ENCODE peak calls at places on chromosome X, in seven cellular contexts. B is heart left ventricle, G is body of pancreas, I is bronchial epithelial cell, X is foreskin fibroblast, A is cardiac muscle cell, D is endodermal cell. V is an unnamed sample.

GRCh38 chrX:134706138-134706537 is 47.9 kb upstream of the PLAC1 start:
- DNase-seq in B (no peak), G (no peak), I (no peak), X (no peak), A (no peak), D (no peak), V (no peak)

GRCh38 chrX:13092455-13092941 is 48.1 kb upstream of the FAM9C start:
- DNase-seq in B (no peak), G (no peak), I (no peak), X (no peak), A (no peak), D (no peak), V (no peak)

GRCh38 chrX:70219938-70220764 is 14.3 kb upstream of the AWAT1 start:
- DNase-seq in B (no peak), G (peak; percentile 17), I (peak; percentile 55), X (peak; percentile 43), A (no peak), D (peak; percentile 63), V (no peak)

GRCh38 chrX:129771266-129771995 is 8.3 kb upstream of the SASH3 start:
- DNase-seq in B (no peak), G (no peak), I (no peak), X (no peak), A (no peak), D (no peak), V (no peak)

GRCh38 chrX:39891781-39892180 is 206.0 kb downstream of the BCOR start:
- DNase-seq in B (no peak), G (no peak), I (peak; percentile 89), X (no peak), A (no peak), D (no peak), V (no peak)

GRCh38 chrX:12526296-12526695 is 264.9 kb upstream of the PRPS2 start:
- DNase-seq in B (no peak), G (no peak), I (no peak), X (no peak), A (no peak), D (no peak), V (no peak)

GRCh38 chrX:37652053-37652452 is 33.5 kb upstream of the XK start:
- DNase-seq in B (no peak), G (no peak), I (no peak), X (no peak), A (no peak), D (peak; percentile 45), V (no peak)

GRCh38 chrX:21740329-21741274 is 17.3 kb downstream of the SMPX start:
- DNase-seq in B (peak; percentile 55), G (peak; percentile 21), I (no peak), X (no peak), A (peak; percentile 32), D (peak; percentile 57), V (no peak)

GRCh38 chrX:40155617-40156471 is 58.1 kb upstream of the BCOR start:
- DNase-seq in B (no peak), G (no peak), I (no peak), X (no peak), A (no peak), D (peak; percentile 84), V (no peak)

GRCh38 chrX:20742106-20742505 is 475.4 kb upstream of the RPS6KA3 start:
- DNase-seq in B (no peak), G (no peak), I (no peak), X (peak; percentile 41), A (no peak), D (no peak), V (no peak)

GRCh38 chrX:154333116-154333515 is 37.5 kb downstream of the TKTL1 start:
- DNase-seq in B (no peak), G (no peak), I (no peak), X (no peak), A (no peak), D (no peak), V (no peak)

GRCh38 chrX:23505531-23506303 is 161.6 kb upstream of the PRDX4 start:
- DNase-seq in B (no peak), G (no peak), I (no peak), X (no peak), A (no peak), D (peak; percentile 60), V (no peak)
- H3K4me3 ChIP-seq in B (no peak overlapping the region), G (no peak overlapping the region), I (no peak overlapping the region), X (no peak overlapping the region), A (no peak overlapping the region), D (no peak overlapping the region), V (no peak overlapping the region)

GRCh38 chrX:26649534-26649933 is 433.6 kb downstream of the MAGEB5 start:
- DNase-seq in B (no peak), G (no peak), I (peak; percentile 7), X (no peak), A (peak; percentile 28), D (no peak), V (no peak)
- TF ChIP-seq CTCF in B (peak; percentile 34), G (no peak), I (peak; percentile 28), X (peak; percentile 25), A (peak; percentile 24), D (peak; percentile 79), V (peak; percentile 26)

DNA sequence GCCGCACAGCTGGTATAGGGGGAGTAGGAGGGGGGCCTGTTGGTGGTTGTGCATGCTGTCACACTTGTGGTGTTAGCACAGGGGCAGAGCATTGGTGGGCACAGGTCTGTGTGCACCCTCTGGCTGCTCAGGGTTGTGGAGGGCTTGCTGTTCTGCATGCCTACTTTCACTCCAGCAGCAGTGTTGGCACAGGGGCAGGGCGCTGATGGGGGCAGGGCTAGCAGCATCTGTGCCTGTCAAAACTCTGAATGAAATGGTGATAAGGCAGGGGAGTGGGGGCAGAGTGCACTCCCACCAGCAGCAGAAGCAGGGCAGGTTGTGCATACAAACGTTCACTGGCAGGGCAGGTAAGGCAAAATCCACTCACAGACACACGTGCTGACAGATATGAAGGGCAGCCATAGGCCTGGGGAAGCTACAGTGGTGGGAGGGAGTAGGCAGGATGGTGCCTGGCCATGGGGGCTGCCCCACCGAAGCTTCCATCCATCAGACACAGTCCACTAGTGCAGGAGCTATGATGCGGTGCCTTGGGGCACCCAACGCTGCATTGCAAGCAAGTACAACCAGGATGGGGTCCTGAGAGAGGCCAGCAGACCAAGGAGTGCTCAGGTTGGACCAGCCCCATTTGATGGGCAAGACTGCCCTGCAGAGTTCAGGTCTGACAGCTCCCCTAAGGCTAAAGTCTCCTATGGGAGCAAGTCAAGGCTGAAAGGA is 160.7 kb upstream of the SPANXC start:
- DNase-seq in B (no peak), G (no peak), I (no peak), X (no peak), A (no peak), D (no peak), V (no peak)
- H3K4me3 ChIP-seq in B (no peak overlapping the region), G (no peak overlapping the region), I (no peak overlapping the region), X (no peak overlapping the region), A (no peak overlapping the region), D (no peak overlapping the region), V (no peak overlapping the region)

GRCh38 chrX:144214651-144215050 is 330.8 kb downstream of the UBE2NL start:
- DNase-seq in B (no peak), G (no peak), I (no peak), X (no peak), A (no peak), D (no peak), V (no peak)

DNA sequence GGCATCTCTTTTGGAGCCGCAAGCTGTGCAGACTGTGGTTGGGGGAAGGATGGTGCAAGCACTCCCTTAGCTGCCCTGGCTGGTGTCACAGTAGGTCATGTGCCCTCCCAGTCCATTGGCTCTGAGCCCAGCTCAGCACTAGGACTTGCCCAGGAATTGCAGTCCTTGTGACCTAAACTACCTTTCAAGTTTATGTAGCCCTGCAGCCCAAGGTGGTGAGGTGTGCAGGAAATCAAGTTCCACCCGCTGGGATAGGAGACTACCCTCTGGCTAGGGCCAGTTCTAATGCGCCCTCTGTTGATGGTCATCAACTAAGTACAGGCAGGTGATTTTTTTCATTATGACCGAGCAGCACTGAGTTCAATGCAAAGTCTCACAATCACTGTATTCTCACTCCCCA is 335.2 kb downstream of the UBE2NL start:
- DNase-seq in B (peak; percentile 32), G (peak; percentile 16), I (peak; percentile 0), X (no peak), A (peak; percentile 48), D (peak; percentile 67), V (no peak)
- TF ChIP-seq CTCF in B (no peak), G (no peak), I (no peak), X (no peak), A (no peak), D (peak; percentile 65), V (no peak)

GRCh38 chrX:107924136-107924746 is 57.9 kb downstream of the TEX13B start:
- DNase-seq in B (no peak), G (no peak), I (no peak), X (no peak), A (no peak), D (no peak), V (no peak)
- H3K4me3 ChIP-seq in B (no peak overlapping the region), G (no peak overlapping the region), I (no peak overlapping the region), X (no peak overlapping the region), A (no peak overlapping the region), D (no peak overlapping the region), V (no peak overlapping the region)

DNA sequence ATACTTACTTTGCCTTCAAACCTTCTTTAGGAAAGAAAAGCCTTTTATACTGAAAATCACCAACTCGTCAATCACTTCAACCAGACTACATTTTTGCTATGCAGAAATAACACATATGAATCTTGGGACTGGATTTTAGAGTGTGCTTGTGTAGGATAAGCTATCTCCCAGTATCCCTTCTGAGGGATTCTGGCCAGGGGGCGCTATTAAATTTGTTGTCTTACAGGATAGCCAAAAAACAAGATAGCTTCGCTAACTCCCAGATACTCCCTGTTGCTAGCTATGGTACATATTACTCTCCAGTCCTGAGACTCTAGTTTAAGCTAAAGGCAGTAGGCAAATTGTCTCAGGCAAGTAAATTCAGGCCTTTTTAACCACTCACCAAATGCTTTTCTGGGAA is 167.2 kb downstream of the LHFPL1 start:
- DNase-seq in B (no peak), G (no peak), I (no peak), X (no peak), A (peak; percentile 7), D (peak; percentile 70), V (no peak)
- TF ChIP-seq CTCF in B (no peak), G (no peak), I (no peak), X (no peak), A (no peak), D (peak; percentile 70), V (no peak)

GRCh38 chrX:499870-500364 is 113.2 kb upstream of the PPP2R3B start:
- DNase-seq in B (no peak), G (no peak), I (no peak), X (no peak), A (no peak), D (peak; percentile 72), V (no peak)
- H3K4me3 ChIP-seq in B (no peak overlapping the region), G (no peak overlapping the region), I (no peak overlapping the region), X (no peak overlapping the region), A (no peak overlapping the region), D (no peak overlapping the region), V (no peak overlapping the region)

DNA sequence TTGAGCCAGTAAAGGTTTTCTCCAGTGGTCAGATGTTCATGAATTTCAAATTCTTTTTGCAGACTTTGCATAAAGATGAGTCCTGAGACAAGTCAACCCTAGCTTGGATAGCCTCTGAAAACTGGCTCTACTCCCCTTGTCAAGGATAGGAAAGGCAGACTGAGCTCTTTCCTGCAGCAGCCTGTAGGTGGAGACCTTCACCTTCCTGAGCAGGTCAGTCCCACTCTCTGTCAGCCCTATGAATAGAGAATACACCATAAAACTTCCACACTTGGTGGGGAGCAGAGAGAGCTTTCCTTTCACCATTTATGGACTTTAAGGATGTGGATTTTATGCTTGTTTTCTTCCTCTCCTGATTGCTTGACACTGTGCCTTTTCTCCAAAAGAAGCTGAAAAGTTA is 41.9 kb downstream of the PCDH19 start:
- DNase-seq in B (no peak), G (peak; percentile 9), I (peak; percentile 25), X (no peak), A (peak; percentile 52), D (peak; percentile 70), V (no peak)
- TF ChIP-seq CTCF in B (no peak), G (peak; percentile 15), I (peak; percentile 63), X (no peak), A (peak; percentile 39), D (peak; percentile 84), V (peak; percentile 37)